ENCODE peak calls at places on chromosome 22, in five cellular contexts. U is thoracic aorta; I is stimulated activated CD4-positive, alpha-beta T cell treated with anti-CD3 and anti-CD28 coated beads, TNF-alpha, amount 100 ng/mL, for 48 hours; Q is tibial artery; C is T1000. E is an unnamed sample.

GRCh38 chr22:49827307-49827852 is 293 bp downstream of the BRD1 start:
- DNase-seq in U (no peak), I (no peak), Q (no peak), C (no peak), E (no peak)

GRCh38 chr22:49667236-49667635 is 160.4 kb downstream of the BRD1 start:
- DNase-seq in U (no peak), I (no peak), Q (peak; percentile 40), C (no peak), E (no peak)

GRCh38 chr22:46622081-46622521 is 1.9 kb downstream of the GRAMD4 start:
- DNase-seq in U (no peak), I (no peak), Q (no peak), C (no peak), E (peak; percentile 64)

GRCh38 chr22:23763579-23764331 is 965 bp downstream of the C22orf15 start:
- DNase-seq in U (no peak), I (peak; percentile 54), Q (no peak), C (no peak), E (no peak)

GRCh38 chr22:44453441-44454112 is 44.5 kb downstream of the RTL6 start:
- DNase-seq in U (no peak), I (no peak), Q (no peak), C (no peak), E (no peak)

GRCh38 chr22:48678171-48679135 is 1149.2 kb downstream of the BRD1 start:
- DNase-seq in U (no peak), I (no peak), Q (no peak), C (no peak), E (no peak)

GRCh38 chr22:50506611-50507420 is 686 bp downstream of the LMF2 start:
- DNase-seq in U (no peak), I (no peak), Q (no peak), C (no peak), E (no peak)

GRCh38 chr22:47850644-47851151 is 1088.2 kb downstream of the TBC1D22A start:
- DNase-seq in U (no peak), I (no peak), Q (no peak), C (no peak), E (no peak)

GRCh38 chr22:31343235-31344191 is 2.6 kb downstream of the PATZ1 start:
- DNase-seq in U (no peak), I (no peak), Q (peak; percentile 77), C (no peak), E (peak; percentile 78)

GRCh38 chr22:50173983-50174355 is 3.4 kb downstream of the PANX2 start:
- DNase-seq in U (no peak), I (no peak), Q (no peak), C (no peak), E (no peak)

GRCh38 chr22:31087744-31088215 is 6.7 kb downstream of the SMTN start:
- DNase-seq in U (no peak), I (no peak), Q (peak; percentile 76), C (no peak), E (no peak)

GRCh38 chr22:49204599-49205214 is 623.0 kb downstream of the BRD1 start:
- DNase-seq in U (no peak), I (no peak), Q (peak; percentile 29), C (no peak), E (no peak)

GRCh38 chr22:38452373-38453064 is 2.5 kb downstream of the KCNJ4 start:
- DNase-seq in U (no peak), I (no peak), Q (peak; percentile 73), C (no peak), E (peak; percentile 61)

GRCh38 chr22:50260801-50261614 is 475 bp downstream of the MAPK12 start:
- DNase-seq in U (no peak), I (no peak), Q (no peak), C (no peak), E (peak; percentile 94)

GRCh38 chr22:40345271-40345670 is 1.0 kb upstream of the ADSL start:
- DNase-seq in U (no peak), I (no peak), Q (no peak), C (no peak), E (no peak)

GRCh38 chr22:25282671-25283561 is 63.5 kb downstream of the CRYBB2 start:
- DNase-seq in U (no peak), I (no peak), Q (no peak), C (no peak), E (no peak)

GRCh38 chr22:46092646-46093410 is 57.5 kb upstream of the PPARA start:
- DNase-seq in U (no peak), I (no peak), Q (peak; percentile 68), C (no peak), E (no peak)

GRCh38 chr22:46076651-46077339 is 73.5 kb upstream of the PPARA start:
- DNase-seq in U (no peak), I (no peak), Q (peak; percentile 75), C (no peak), E (peak; percentile 29)

GRCh38 chr22:30253205-30253852 is 6.8 kb upstream of the LIF start:
- DNase-seq in U (no peak), I (no peak), Q (peak; percentile 84), C (no peak), E (no peak)

GRCh38 chr22:43567691-43568308 is 156.0 kb downstream of the MPPED1 start:
- DNase-seq in U (no peak), I (no peak), Q (no peak), C (no peak), E (peak; percentile 89)

GRCh38 chr22:32733900-32734299 is 67.6 kb upstream of the TIMP3 start:
- DNase-seq in U (no peak), I (no peak), Q (no peak), C (no peak), E (no peak)